ENCODE peak calls at places on chromosome 21, in five cellular contexts. O, G, D, R and B are unnamed samples. For H3K36me3 and H3K9me3, the result is how much of the 10 kb centered on the place peaks cover.

GRCh38 chr21:37230632-37231246 is 36.4 kb downstream of the VPS26C start:
- DNase-seq in R (no peak), D (no peak), G (no peak), O (no peak), B (no peak)

GRCh38 chr21:15627011-15627410 is 102.8 kb upstream of the USP25 start:
- DNase-seq in G (no peak), O (no peak), R (no peak), D (no peak), B (no peak)

GRCh38 chr21:27424601-27425000 is 457.7 kb upstream of the ADAMTS5 start:
- DNase-seq in G (no peak), R (no peak), D (no peak), O (no peak), B (no peak)

GRCh38 chr21:37208056-37208705 is 59.0 kb downstream of the VPS26C start:
- DNase-seq in G (no peak), R (peak), O (no peak), D (no peak), B (no peak)

GRCh38 chr21:35578831-35579470 is 481.4 kb downstream of the SETD4 start:
- DNase-seq in R (no peak), G (no peak), O (no peak), D (no peak), B (no peak)

GRCh38 chr21:37079211-37079824 is 6.3 kb downstream of the TTC3 start:
- DNase-seq in D (no peak), R (no peak), O (no peak), G (no peak), B (no peak)

GRCh38 chr21:41836166-41837015 is 42.8 kb downstream of the PRDM15 start:
- DNase-seq in R (no peak), D (no peak), O (no peak), G (no peak), B (no peak)

GRCh38 chr21:29295066-29295650 is 3.6 kb upstream of the BACH1 start:
- DNase-seq in O (no peak), R (no peak), D (no peak), G (no peak), B (peak)

GRCh38 chr21:28337319-28337718 is 655.4 kb downstream of the LTN1 start:
- DNase-seq in G (no peak), R (no peak), O (no peak), D (no peak), B (no peak)

GRCh38 chr21:17542371-17542992 is 29.6 kb downstream of the CXADR start:
- DNase-seq in D (no peak), G (no peak), R (no peak), O (no peak), B (no peak)

GRCh38 chr21:36210779-36211659 is 54.4 kb downstream of the DOP1B start:
- DNase-seq in O (no peak), G (no peak), D (no peak), R (no peak), B (no peak)

GRCh38 chr21:46376856-46377453 is 53.0 kb downstream of the PCNT start:
- DNase-seq in R (no peak), D (no peak), O (no peak), G (no peak), B (no peak)

GRCh38 chr21:33732038-33732437 is 89.7 kb downstream of the ITSN1 start:
- DNase-seq in D (no peak), O (no peak), G (no peak), R (no peak), B (no peak)

GRCh38 chr21:46561448-46562095 is 43.3 kb downstream of the S100B start:
- DNase-seq in R (no peak), G (no peak), D (no peak), O (no peak), B (peak)

GRCh38 chr21:46355161-46356004 is 31.4 kb downstream of the PCNT start:
- DNase-seq in R (no peak), O (no peak), G (no peak), D (no peak), B (peak)

GRCh38 chr21:28832013-28832714 is 160.5 kb downstream of the LTN1 start:
- DNase-seq in R (no peak), O (peak), D (no peak), G (no peak), B (no peak)

GRCh38 chr21:26941436-26941835 is 25.5 kb downstream of the ADAMTS5 start:
- DNase-seq in D (no peak), R (no peak), O (no peak), G (no peak), B (no peak)

GRCh38 chr21:35398366-35398982 is 349.4 kb upstream of the RUNX1 start:
- DNase-seq in O (no peak), R (no peak), D (no peak), G (no peak), B (no peak)

GRCh38 chr21:26804895-26805609 is 40.2 kb downstream of the ADAMTS1 start:
- DNase-seq in D (no peak), R (no peak), O (no peak), G (no peak), B (no peak)

GRCh38 chr21:46080171-46081021 is 17.5 kb upstream of the COL6A2 start:
- DNase-seq in D (peak), R (peak), G (no peak), O (no peak), B (no peak)

GRCh38 chr21:45857761-45858160 is 123.8 kb upstream of the COL6A1 start:
- DNase-seq in O (no peak), D (no peak), R (no peak), G (no peak), B (no peak)

GRCh38 chr21:41768371-41769042 is 1.7 kb upstream of the RIPK4 start:
- DNase-seq in D (peak), R (no peak), G (peak), O (peak), B (no peak)

GRCh38 chr21:24290151-24290833 is 1317.0 kb downstream of the MRPL39 start:
- DNase-seq in G (no peak), D (no peak), R (no peak), O (peak), B (peak)

GRCh38 chr21:33434770-33435360 is 31.7 kb downstream of the IFNGR2 start:
- DNase-seq in G (peak), O (no peak), R (no peak), D (no peak), B (no peak)

GRCh38 chr21:27813750-27814149 is 846.9 kb upstream of the ADAMTS5 start:
- DNase-seq in R (no peak), O (no peak), D (no peak), G (no peak), B (no peak)

GRCh38 chr21:37341254-37341960 is 25.2 kb upstream of the DYRK1A start:
- DNase-seq in O (no peak), D (no peak), R (no peak), G (no peak), B (no peak)

GRCh38 chr21:33647560-33647959 is 5.3 kb downstream of the ITSN1 start:
- DNase-seq in R (no peak), O (no peak), D (no peak), G (no peak), B (no peak)

GRCh38 chr21:35475768-35476167 is 426.7 kb upstream of the RUNX1 start:
- DNase-seq in D (no peak), O (peak), R (no peak), G (no peak), B (peak)

GRCh38 chr21:31700040-31700439 is 31.9 kb downstream of the SCAF4 start:
- DNase-seq in O (no peak), G (no peak), R (no peak), D (no peak), B (no peak)

GRCh38 chr21:31693222-31693621 is 33.7 kb downstream of the SOD1 start:
- DNase-seq in O (no peak), R (no peak), D (no peak), G (no peak), B (no peak)

GRCh38 chr21:31698461-31698860 is 33.5 kb downstream of the SCAF4 start:
- DNase-seq in O (no peak), R (no peak), D (no peak), G (no peak), B (no peak)

DNA sequence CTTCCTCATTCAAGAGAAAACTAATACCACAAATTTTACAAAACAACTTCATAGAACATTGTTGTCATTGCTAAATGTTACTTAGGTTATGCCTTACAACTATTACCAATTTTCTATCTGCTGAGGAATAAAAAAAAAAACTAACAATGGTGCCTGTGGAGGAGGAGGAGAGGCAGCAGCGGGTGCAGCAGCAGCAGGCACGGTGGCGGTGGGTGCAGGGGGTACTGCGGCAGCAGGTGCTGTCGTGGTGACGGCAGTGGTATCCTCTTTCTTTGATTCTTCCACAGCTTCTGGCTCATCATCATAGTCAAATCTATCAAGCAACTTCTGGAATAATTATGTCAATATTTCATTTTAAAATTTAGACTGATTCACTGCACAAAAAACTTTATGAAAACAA is 35.5 kb downstream of the SCAF4 start:
- DNase-seq in D (no peak), R (no peak), G (no peak), O (peak), B (no peak)
- H3K36me3 ChIP-seq in D (half or more), R (under half), G (under half), O (half or more), B (under half)

DNA sequence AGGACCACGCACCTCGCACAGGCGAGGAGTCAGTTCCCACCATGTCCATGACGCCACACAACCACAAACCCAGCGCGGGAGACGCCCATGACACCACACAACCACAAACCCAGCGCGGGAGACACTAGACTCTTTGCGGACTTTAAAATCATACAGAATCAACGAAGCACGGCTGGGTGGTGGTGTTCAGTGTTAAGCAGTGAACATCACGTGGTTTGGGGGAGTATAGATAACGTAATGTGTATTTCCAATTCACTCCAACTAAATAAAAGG is 19.2 kb downstream of the PTTG1IP start:
- DNase-seq in O (no peak), G (no peak), R (no peak), D (no peak), B (no peak)
- H3K4me3 ChIP-seq in O (no peak), G (no peak), R (no peak), D (no peak), B (no peak)

DNA sequence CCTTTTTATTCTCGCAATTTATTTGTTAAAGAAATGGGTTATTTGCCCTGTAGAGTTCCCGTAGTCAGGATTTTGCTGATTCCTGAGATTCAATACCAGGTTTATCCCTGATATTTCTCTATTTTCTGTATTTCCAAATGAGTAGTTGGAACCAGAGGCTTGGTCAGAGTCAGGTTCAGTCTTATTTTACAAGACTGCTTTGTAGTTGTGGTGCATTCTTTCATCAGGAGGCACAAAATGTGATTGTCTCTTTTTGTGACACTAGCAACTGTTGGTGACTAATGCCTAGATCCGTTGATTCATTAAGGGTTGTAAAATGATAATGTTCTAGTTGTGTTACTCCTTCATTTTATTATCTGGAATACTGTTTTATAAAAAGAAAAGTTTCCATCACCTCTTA is 95.5 kb upstream of the TPTE start:
- DNase-seq in O (no peak), R (no peak), G (no peak), D (no peak), B (no peak)
- H3K9me3 ChIP-seq in O (under half), R (under half), G (under half), D (under half), B (under half)

GRCh38 chr21:43967981-43968380 is 44.1 kb upstream of the TRAPPC10 start:
- DNase-seq in O (no peak), G (no peak), D (no peak), R (no peak), B (no peak)

GRCh38 chr21:43966946-43967512 is 45.1 kb upstream of the TRAPPC10 start:
- DNase-seq in D (no peak), R (no peak), G (no peak), O (no peak), B (no peak)

GRCh38 chr21:43968410-43969114 is 43.5 kb upstream of the TRAPPC10 start:
- DNase-seq in O (no peak), G (no peak), D (no peak), R (no peak), B (no peak)

GRCh38 chr21:43970551-43970950 is 41.6 kb upstream of the TRAPPC10 start:
- DNase-seq in O (no peak), R (no peak), G (no peak), D (no peak), B (no peak)

DNA sequence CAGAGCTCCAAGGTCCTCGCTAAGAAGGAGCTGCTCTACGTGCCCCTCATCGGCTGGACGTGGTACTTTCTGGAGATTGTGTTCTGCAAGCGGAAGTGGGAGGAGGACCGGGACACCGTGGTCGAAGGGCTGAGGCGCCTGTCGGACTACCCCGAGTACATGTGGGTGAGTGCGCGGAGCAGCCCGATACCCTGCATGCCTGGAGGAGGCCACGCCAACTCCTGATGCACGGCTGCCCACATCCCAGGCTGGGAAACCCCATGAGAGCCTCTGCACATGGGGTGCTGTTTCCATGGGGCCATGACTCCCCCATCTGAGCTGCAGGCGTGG is 43.0 kb upstream of the TRAPPC10 start:
- DNase-seq in O (no peak), R (no peak), G (no peak), D (no peak), B (no peak)
- H3K36me3 ChIP-seq in O (half or more), R (under half), G (under half), D (under half), B (under half)

GRCh38 chr21:38495242-38495641 is 3.0 kb downstream of the ERG start:
- DNase-seq in O (no peak), R (no peak), D (no peak), G (no peak), B (no peak)

GRCh38 chr21:38500073-38500472 is 1.8 kb upstream of the ERG start:
- DNase-seq in G (no peak), D (no peak), R (no peak), O (no peak), B (no peak)

GRCh38 chr21:38496224-38496623 is 2.1 kb downstream of the ERG start:
- DNase-seq in G (no peak), O (no peak), D (no peak), R (no peak), B (no peak)

GRCh38 chr21:38499296-38499695 is 1.0 kb upstream of the ERG start:
- DNase-seq in D (no peak), O (no peak), R (no peak), G (no peak), B (no peak)

GRCh38 chr21:38498057-38498833 is at the start of gene ERG:
- DNase-seq in G (no peak), R (no peak), D (no peak), O (no peak), B (no peak)
- H3K4me3 ChIP-seq in G (no peak), R (peak), D (no peak), O (no peak), B (no peak)

DNA sequence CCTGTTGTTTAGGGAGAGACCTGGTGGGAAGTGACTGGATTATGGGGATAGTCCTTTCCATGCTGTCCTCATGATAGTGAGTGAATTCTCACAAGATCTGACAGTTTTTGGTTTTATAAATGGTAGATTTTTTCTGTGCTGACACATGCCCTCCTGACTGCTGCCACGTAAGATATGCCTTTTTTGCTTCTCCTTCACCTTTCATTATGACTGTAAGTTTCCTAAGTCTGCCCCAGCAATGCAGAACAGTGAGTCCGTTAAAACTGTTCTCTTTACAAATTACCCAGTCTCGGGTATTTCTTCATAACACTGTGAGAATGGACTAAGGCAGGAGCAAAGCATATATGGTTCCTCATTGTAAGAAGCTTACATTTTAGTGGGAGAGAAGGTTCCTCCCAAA is 1727.2 kb downstream of the NCAM2 start:
- DNase-seq in O (no peak), D (no peak), R (no peak), G (no peak), B (no peak)
- H3K9me3 ChIP-seq in O (half or more), D (under half), R (under half), G (under half), B (under half)

GRCh38 chr21:44400791-44401385 is 47.5 kb downstream of the TRPM2 start:
- DNase-seq in R (peak), D (no peak), G (no peak), O (no peak), B (no peak)

GRCh38 chr21:44403106-44404020 is 49.9 kb downstream of the TRPM2 start:
- DNase-seq in D (no peak), O (no peak), G (no peak), R (no peak), B (no peak)

GRCh38 chr21:44401386-44402160 is 48.2 kb downstream of the TRPM2 start:
- DNase-seq in O (no peak), G (no peak), R (no peak), D (no peak), B (no peak)

GRCh38 chr21:44399955-44400790 is 46.8 kb downstream of the TRPM2 start:
- DNase-seq in R (no peak), O (no peak), G (no peak), D (no peak), B (no peak)

DNA sequence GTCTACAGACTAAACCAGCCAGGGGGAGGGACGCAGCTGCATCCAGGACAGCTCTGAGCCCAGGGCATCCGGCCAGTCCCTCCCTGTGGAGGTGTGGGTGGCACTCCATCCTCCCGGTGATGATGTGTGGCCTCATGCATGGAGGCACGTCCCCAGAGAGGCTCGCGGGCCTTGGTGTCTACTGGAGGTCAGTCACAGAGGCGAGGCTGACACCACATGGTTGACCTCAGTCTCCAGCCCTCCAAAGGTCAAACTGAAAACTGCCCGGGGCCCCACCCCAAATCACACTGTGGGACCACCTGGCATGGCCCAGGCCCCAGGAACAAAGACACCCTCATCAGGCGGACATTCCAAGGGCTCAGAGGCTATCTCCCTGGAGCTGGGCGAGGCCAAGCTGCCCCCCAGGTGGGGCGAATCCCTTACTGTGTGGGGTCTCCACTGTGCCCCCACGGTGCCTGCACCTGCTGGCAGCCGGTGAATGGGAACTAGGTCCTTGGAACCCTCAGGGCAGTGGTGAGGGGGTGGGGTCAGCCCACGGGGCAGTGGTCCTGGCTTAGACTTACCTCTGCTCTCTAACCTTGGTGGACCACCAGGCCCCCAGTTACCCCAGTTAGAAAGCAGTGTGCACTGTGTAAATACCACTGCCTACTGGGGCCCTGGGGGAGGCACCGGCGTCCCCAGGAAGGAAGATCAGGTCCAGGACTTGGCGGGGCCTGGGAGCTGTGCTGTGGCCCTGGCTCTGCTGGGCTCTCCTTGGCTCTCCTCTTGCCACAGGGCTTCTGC is 49.1 kb downstream of the TRPM2 start:
- DNase-seq in O (no peak), D (no peak), R (peak), G (no peak), B (no peak)
- H3K36me3 ChIP-seq in O (under half), D (under half), R (under half), G (under half), B (under half)